ENCODE peak calls at places on chromosomes 5 and 9, in eight cellular contexts. N, P, C, J, B, K, Q and F are unnamed samples. For H3K9me3, the result is how much of the 10 kb centered on the place peaks cover.

GRCh38 chr5:113294341-113295110 is 140.3 kb downstream of the TSSK1B start:
- DNase-seq in N (peak), P (no peak), C (no peak), J (peak), B (no peak), K (peak), Q (no peak), F (peak)

GRCh38 chr9:136287960-136288753 is 15.7 kb downstream of the CCDC187 start:
- DNase-seq in N (no peak), P (no peak), C (no peak), J (no peak), B (no peak), K (no peak), Q (no peak), F (no peak)

GRCh38 chr9:75918154-75918553 is 27.7 kb downstream of the PCSK5 start:
- DNase-seq in N (no peak), P (no peak), C (no peak), J (no peak), B (no peak), K (no peak), Q (no peak), F (no peak)

GRCh38 chr5:128838631-128839030 is 126.7 kb upstream of the SLC27A6 start:
- DNase-seq in N (no peak), P (no peak), C (no peak), J (no peak), B (no peak), K (no peak), Q (no peak), F (no peak)

GRCh38 chr9:127537014-127537413 is 75.1 kb upstream of the STXBP1 start:
- DNase-seq in N (no peak), P (no peak), C (no peak), J (no peak), B (no peak), K (no peak), Q (no peak), F (peak)

GRCh38 chr9:126722922-126723806 is 81.7 kb upstream of the ZBTB43 start:
- DNase-seq in N (peak), P (no peak), C (no peak), J (peak), B (no peak), K (peak), Q (no peak), F (peak)

GRCh38 chr9:109411818-109412352 is 86.2 kb downstream of the PTPN3 start:
- DNase-seq in N (no peak), P (no peak), C (no peak), J (no peak), B (peak), K (peak), Q (peak), F (no peak)

GRCh38 chr5:126508962-126509279 is 85.7 kb downstream of the GRAMD2B start:
- DNase-seq in N (peak), P (no peak), C (no peak), J (no peak), B (no peak), K (no peak), Q (no peak), F (no peak)

GRCh38 chr5:76742586-76742985 is 26.7 kb downstream of the F2R start:
- DNase-seq in N (no peak), P (no peak), C (no peak), J (no peak), B (no peak), K (no peak), Q (no peak), F (no peak)

GRCh38 chr9:115730845-115731244 is 422.7 kb upstream of the PAPPA start:
- DNase-seq in N (no peak), P (no peak), C (no peak), J (no peak), B (no peak), K (no peak), Q (no peak), F (no peak)

GRCh38 chr9:121784706-121785426 is 133.4 kb downstream of the DAB2IP start:
- DNase-seq in N (no peak), P (no peak), C (no peak), J (peak), B (no peak), K (no peak), Q (no peak), F (peak)

GRCh38 chr9:120892748-120893584 is 16.0 kb upstream of the PHF19 start:
- DNase-seq in N (no peak), P (no peak), C (no peak), J (no peak), B (no peak), K (peak), Q (no peak), F (no peak)

GRCh38 chr5:147348046-147348445 is 113.2 kb downstream of the STK32A start:
- DNase-seq in N (no peak), P (no peak), C (no peak), J (no peak), B (no peak), K (no peak), Q (no peak), F (no peak)

GRCh38 chr5:149219584-149219983 is 52.1 kb upstream of the AFAP1L1 start:
- DNase-seq in N (no peak), P (peak), C (no peak), J (no peak), B (no peak), K (no peak), Q (no peak), F (no peak)

GRCh38 chr5:76737131-76737556 is 21.2 kb downstream of the F2R start:
- DNase-seq in N (no peak), P (no peak), C (no peak), J (no peak), B (no peak), K (peak), Q (peak), F (no peak)

GRCh38 chr9:116387934-116388714 is 234.5 kb downstream of the PAPPA start:
- DNase-seq in N (no peak), P (no peak), C (no peak), J (no peak), B (no peak), K (no peak), Q (no peak), F (no peak)

GRCh38 chr9:86767373-86767772 is 179.9 kb downstream of the GAS1 start:
- DNase-seq in N (no peak), P (no peak), C (no peak), J (no peak), B (no peak), K (no peak), Q (no peak), F (no peak)

GRCh38 chr5:116861662-116862061 is 287.0 kb upstream of the SEMA6A start:
- DNase-seq in N (no peak), P (no peak), C (no peak), J (no peak), B (no peak), K (no peak), Q (no peak), F (no peak)

GRCh38 chr5:39132792-39133191 is 58.6 kb upstream of the RICTOR start:
- DNase-seq in N (no peak), P (peak), C (no peak), J (no peak), B (no peak), K (no peak), Q (no peak), F (no peak)

GRCh38 chr9:121895836-121896544 is 197.1 kb downstream of the TTLL11 start:
- DNase-seq in N (peak), P (peak), C (no peak), J (no peak), B (no peak), K (no peak), Q (no peak), F (peak)

GRCh38 chr5:125874057-125874456 is 549.2 kb upstream of the GRAMD2B start:
- DNase-seq in N (no peak), P (no peak), C (no peak), J (no peak), B (no peak), K (no peak), Q (no peak), F (no peak)

GRCh38 chr9:89837152-89837551 is 232.3 kb downstream of the GADD45G start:
- DNase-seq in N (peak), P (no peak), C (no peak), J (no peak), B (no peak), K (no peak), Q (no peak), F (no peak)

GRCh38 chr9:132024589-132024988 is 55.1 kb downstream of the MED27 start:
- DNase-seq in N (no peak), P (no peak), C (no peak), J (no peak), B (no peak), K (no peak), Q (no peak), F (no peak)

GRCh38 chr9:86946712-86947145 is 577 bp downstream of the GAS1 start:
- DNase-seq in N (peak), P (no peak), C (no peak), J (peak), B (no peak), K (no peak), Q (no peak), F (peak)

GRCh38 chr5:56175465-56175864 is 57.7 kb downstream of the ANKRD55 start:
- DNase-seq in N (peak), P (no peak), C (no peak), J (no peak), B (no peak), K (peak), Q (no peak), F (no peak)

GRCh38 chr9:84799231-84799630 is 129.7 kb downstream of the NTRK2 start:
- DNase-seq in N (no peak), P (no peak), C (no peak), J (no peak), B (no peak), K (no peak), Q (no peak), F (no peak)

GRCh38 chr9:27534131-27534530 is 4.5 kb upstream of the MOB3B start:
- DNase-seq in N (no peak), P (no peak), C (no peak), J (no peak), B (no peak), K (no peak), Q (no peak), F (no peak)

GRCh38 chr5:159099049-159099760 is 511 bp downstream of the EBF1 start:
- DNase-seq in N (no peak), P (no peak), C (no peak), J (peak), B (no peak), K (peak), Q (no peak), F (no peak)

GRCh38 chr9:104961238-104961637 is 33.3 kb upstream of the ABCA1 start:
- DNase-seq in N (no peak), P (peak), C (no peak), J (no peak), B (peak), K (peak), Q (peak), F (no peak)

GRCh38 chr5:14676320-14676719 is 11.8 kb downstream of the OTULIN start:
- DNase-seq in N (no peak), P (no peak), C (no peak), J (no peak), B (no peak), K (peak), Q (no peak), F (peak)

GRCh38 chr5:40191041-40191550 is 488.6 kb upstream of the PTGER4 start:
- DNase-seq in N (no peak), P (no peak), C (no peak), J (no peak), B (no peak), K (no peak), Q (no peak), F (no peak)

DNA sequence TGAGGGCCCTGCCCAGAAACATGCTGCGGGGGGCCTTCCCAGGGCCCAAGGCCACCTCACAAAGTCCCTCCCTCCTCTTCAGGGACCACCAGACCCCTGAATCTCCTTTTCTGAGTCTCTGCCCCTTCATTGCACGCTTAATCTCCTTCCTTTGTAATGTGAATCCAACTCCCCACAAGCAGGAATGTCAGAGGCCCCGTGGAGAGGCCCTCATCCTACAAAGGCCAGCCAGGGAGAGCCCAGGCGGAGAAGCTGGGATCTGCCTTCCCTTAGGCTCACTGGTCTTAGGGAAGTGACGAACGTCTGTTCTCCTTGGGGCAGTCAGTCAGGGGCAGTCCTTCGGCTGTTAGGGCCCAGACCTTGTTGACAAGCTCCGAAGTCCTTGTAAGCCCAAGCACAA is 2.3 kb downstream of the SMIM33 start:
- DNase-seq in N (no peak), P (no peak), C (no peak), J (no peak), B (no peak), K (no peak), Q (no peak), F (no peak)
- TF ChIP-seq POLR2AphosphoS5 in N (no peak), P (no peak), C (no peak), J (no peak), B (no peak), K (no peak), Q (no peak), F (no peak)

GRCh38 chr5:141419074-141419880 is 1.6 kb upstream of the PCDHGA11 start:
- DNase-seq in N (no peak), P (no peak), C (no peak), J (no peak), B (no peak), K (no peak), Q (no peak), F (no peak)

GRCh38 chr5:141427783-141428426 is 2.4 kb upstream of the PCDHGA12 start:
- DNase-seq in N (no peak), P (no peak), C (no peak), J (no peak), B (no peak), K (no peak), Q (no peak), F (no peak)

GRCh38 chr5:141420855-141421488 is at the start of gene PCDHGA11:
- DNase-seq in N (no peak), P (no peak), C (no peak), J (no peak), B (no peak), K (peak), Q (peak), F (no peak)

GRCh38 chr5:141421489-141421855 is 621 bp downstream of the PCDHGA11 start:
- DNase-seq in N (no peak), P (no peak), C (no peak), J (no peak), B (no peak), K (no peak), Q (no peak), F (no peak)

DNA sequence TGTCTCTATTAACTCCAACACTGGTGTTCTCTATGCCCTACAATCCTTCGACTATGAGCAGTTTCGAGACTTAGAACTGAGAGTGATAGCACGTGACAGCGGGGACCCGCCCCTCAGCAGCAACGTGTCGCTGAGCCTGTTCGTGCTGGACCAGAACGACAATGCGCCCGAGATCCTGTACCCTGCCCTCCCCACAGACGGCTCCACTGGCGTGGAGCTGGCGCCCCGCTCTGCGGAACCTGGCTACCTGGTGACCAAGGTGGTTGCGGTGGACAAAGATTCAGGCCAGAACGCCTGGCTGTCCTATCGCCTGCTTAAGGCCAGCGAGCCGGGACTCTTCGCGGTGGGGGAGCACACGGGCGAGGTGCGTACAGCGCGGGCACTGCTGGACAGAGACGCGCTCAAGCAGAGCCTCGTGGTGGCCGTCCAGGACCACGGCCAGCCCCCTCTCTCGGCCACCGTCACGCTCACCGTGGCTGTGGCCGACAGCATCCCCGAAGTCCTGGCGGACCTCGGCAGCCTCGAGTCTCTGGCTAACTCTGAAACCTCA is 2.0 kb downstream of the PCDHGA11 start:
- DNase-seq in N (no peak), P (no peak), C (no peak), J (no peak), B (no peak), K (no peak), Q (no peak), F (no peak)
- H3K9me3 ChIP-seq in N (half or more), P (under half), C (half or more), J (half or more), B (under half), K (under half), Q (under half), F (half or more)

DNA sequence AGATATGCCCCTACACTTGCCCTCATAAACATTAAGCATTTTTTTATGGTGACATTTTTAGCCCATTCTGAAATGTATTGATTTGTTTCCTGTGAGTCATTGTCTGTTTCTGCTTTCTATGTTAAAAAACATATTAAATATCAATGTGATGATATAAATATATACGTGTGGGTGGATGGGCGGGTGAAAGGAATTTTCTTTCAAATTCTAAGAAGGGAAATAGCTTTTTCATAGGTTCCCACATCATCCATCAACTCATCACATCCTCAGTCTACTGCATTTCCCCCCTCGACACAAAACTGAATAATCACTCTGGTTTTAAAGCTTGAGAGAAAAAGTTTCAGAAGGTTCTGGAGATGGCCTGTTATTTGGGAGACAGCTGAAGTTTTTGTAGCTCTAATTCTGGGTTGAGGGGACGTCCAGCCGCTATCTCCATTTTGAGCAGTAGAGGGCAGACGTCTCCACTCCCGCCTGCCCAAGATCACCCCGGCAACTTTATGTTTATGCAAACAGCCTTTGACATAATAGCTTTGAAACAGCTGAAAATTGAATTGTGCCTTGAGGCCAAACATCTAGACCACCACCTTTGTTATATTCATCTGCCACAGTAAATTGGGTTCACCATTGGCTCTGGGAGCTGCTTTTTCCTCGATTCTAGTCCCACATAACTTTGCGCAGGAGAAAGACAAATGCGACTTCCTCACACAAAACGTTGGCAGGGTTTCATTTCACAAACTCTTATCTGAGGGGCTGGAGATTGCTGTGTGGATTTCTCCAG is 216.2 kb upstream of the CLINT1 start:
- DNase-seq in N (peak), P (peak), C (no peak), J (no peak), B (peak), K (peak), Q (no peak), F (peak)
- H3K4me3 ChIP-seq in N (peak), P (no peak), C (no peak), J (no peak), B (no peak), K (no peak), Q (no peak), F (peak)

GRCh38 chr9:70410368-70410767 is 4.1 kb downstream of the KLF9 start:
- DNase-seq in N (no peak), P (no peak), C (no peak), J (no peak), B (no peak), K (no peak), Q (no peak), F (no peak)
- TF ChIP-seq POLR2AphosphoS5 in N (peak), P (no peak), C (no peak), J (no peak), B (no peak), K (no peak), Q (no peak), F (peak)

GRCh38 chr5:37619353-37619752 is 220.5 kb downstream of the GDNF start:
- DNase-seq in N (no peak), P (no peak), C (no peak), J (no peak), B (no peak), K (no peak), Q (no peak), F (no peak)
- H3K9me3 ChIP-seq in N (under half), P (under half), C (under half), J (under half), B (under half), K (under half), Q (under half), F (under half)

DNA sequence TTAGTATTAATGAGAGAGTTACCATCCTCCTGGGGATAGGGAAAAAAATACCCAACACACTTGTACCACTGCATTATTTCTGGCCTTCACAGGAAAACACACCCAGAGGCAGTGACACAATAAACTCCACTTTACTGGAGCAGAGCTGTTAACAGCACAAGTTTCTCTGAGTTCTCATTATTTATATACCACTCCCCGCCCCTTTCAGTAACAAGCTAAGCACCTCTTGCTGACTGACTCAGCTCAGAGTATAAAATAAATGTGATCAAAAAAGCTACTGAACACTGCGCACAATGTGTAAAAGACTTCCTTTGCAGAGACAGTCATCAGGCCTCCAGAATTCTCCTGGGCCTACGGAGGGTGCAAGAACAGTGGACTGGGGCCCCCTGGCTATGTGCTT is 21.6 kb downstream of the KLF9 start:
- DNase-seq in N (no peak), P (no peak), C (no peak), J (no peak), B (no peak), K (no peak), Q (no peak), F (no peak)
- H3K4me3 ChIP-seq in N (no peak), P (no peak), C (no peak), J (no peak), B (no peak), K (no peak), Q (no peak), F (peak)

GRCh38 chr9:70874451-70874850 is 247.0 kb downstream of the TRPM3 start:
- DNase-seq in N (no peak), P (no peak), C (no peak), J (no peak), B (no peak), K (no peak), Q (no peak), F (no peak)
- TF ChIP-seq POLR2AphosphoS5 in N (no peak), P (no peak), C (no peak), J (no peak), B (no peak), K (no peak), Q (no peak), F (no peak)